ENCODE peak calls at places on chromosomes 12 and 14, in six cellular contexts. One of them, this sample, is unnamed.

GRCh38 chr12:106681210-106681609 is 93.3 kb upstream of the RIC8B start:
- DNase-seq in NCI-H1436 treated with DMSO at 0.1 percent for 48 hours: no peak
- DNase-seq in uterus: no peak
- DNase-seq in ACHN: no peak
- DNase-seq in A549: no peak
- DNase-seq in stimulated activated CD4-positive, alpha-beta T cell treated with anti-CD3 and anti-CD28 coated beads, Interleukin-12 subunit alpha, Interleukin-12 subunit beta, amount 100 ng/mL, for 4 hours: no peak
- DNase-seq in this sample: no peak

GRCh38 chr14:64937821-64938193 is 4.7 kb downstream of the GPX2 start:
- DNase-seq in stimulated activated CD4-positive, alpha-beta T cell treated with anti-CD3 and anti-CD28 coated beads, Interleukin-12 subunit alpha, Interleukin-12 subunit beta, amount 100 ng/mL, for 4 hours: no peak
- DNase-seq in A549: peak
- DNase-seq in uterus: no peak
- DNase-seq in ACHN: peak
- DNase-seq in NCI-H1436 treated with DMSO at 0.1 percent for 48 hours: no peak
- DNase-seq in this sample: peak

GRCh38 chr14:75650253-75651058 is 10.2 kb downstream of the ERG28 start:
- DNase-seq in stimulated activated CD4-positive, alpha-beta T cell treated with anti-CD3 and anti-CD28 coated beads, Interleukin-12 subunit alpha, Interleukin-12 subunit beta, amount 100 ng/mL, for 4 hours: no peak
- DNase-seq in NCI-H1436 treated with DMSO at 0.1 percent for 48 hours: no peak
- DNase-seq in A549: no peak
- DNase-seq in ACHN: no peak
- DNase-seq in uterus: no peak
- DNase-seq in this sample: no peak

GRCh38 chr14:105168496-105168978 is at the start of gene JAG2:
- DNase-seq in NCI-H1436 treated with DMSO at 0.1 percent for 48 hours: no peak
- DNase-seq in A549: peak
- DNase-seq in ACHN: peak
- DNase-seq in uterus: no peak
- DNase-seq in stimulated activated CD4-positive, alpha-beta T cell treated with anti-CD3 and anti-CD28 coated beads, Interleukin-12 subunit alpha, Interleukin-12 subunit beta, amount 100 ng/mL, for 4 hours: peak
- DNase-seq in this sample: peak

GRCh38 chr14:100574642-100575031 is 12.6 kb downstream of the BEGAIN start:
- DNase-seq in ACHN: no peak
- DNase-seq in NCI-H1436 treated with DMSO at 0.1 percent for 48 hours: no peak
- DNase-seq in A549: no peak
- DNase-seq in uterus: no peak
- DNase-seq in stimulated activated CD4-positive, alpha-beta T cell treated with anti-CD3 and anti-CD28 coated beads, Interleukin-12 subunit alpha, Interleukin-12 subunit beta, amount 100 ng/mL, for 4 hours: no peak
- DNase-seq in this sample: no peak

GRCh38 chr14:103710771-103711392 is 4.4 kb downstream of the XRCC3 start:
- DNase-seq in uterus: no peak
- DNase-seq in NCI-H1436 treated with DMSO at 0.1 percent for 48 hours: no peak
- DNase-seq in ACHN: no peak
- DNase-seq in A549: no peak
- DNase-seq in stimulated activated CD4-positive, alpha-beta T cell treated with anti-CD3 and anti-CD28 coated beads, Interleukin-12 subunit alpha, Interleukin-12 subunit beta, amount 100 ng/mL, for 4 hours: no peak
- DNase-seq in this sample: no peak

GRCh38 chr12:121181181-121181580 is 28.7 kb upstream of the P2RX4 start:
- DNase-seq in ACHN: no peak
- DNase-seq in A549: no peak
- DNase-seq in NCI-H1436 treated with DMSO at 0.1 percent for 48 hours: no peak
- DNase-seq in uterus: no peak
- DNase-seq in stimulated activated CD4-positive, alpha-beta T cell treated with anti-CD3 and anti-CD28 coated beads, Interleukin-12 subunit alpha, Interleukin-12 subunit beta, amount 100 ng/mL, for 4 hours: no peak
- DNase-seq in this sample: peak

GRCh38 chr12:77161944-77162343 is 96.6 kb upstream of the E2F7 start:
- DNase-seq in A549: no peak
- DNase-seq in ACHN: no peak
- DNase-seq in uterus: no peak
- DNase-seq in stimulated activated CD4-positive, alpha-beta T cell treated with anti-CD3 and anti-CD28 coated beads, Interleukin-12 subunit alpha, Interleukin-12 subunit beta, amount 100 ng/mL, for 4 hours: no peak
- DNase-seq in NCI-H1436 treated with DMSO at 0.1 percent for 48 hours: no peak
- DNase-seq in this sample: no peak

GRCh38 chr12:104506691-104507401 is 50.1 kb downstream of the CHST11 start:
- DNase-seq in ACHN: no peak
- DNase-seq in NCI-H1436 treated with DMSO at 0.1 percent for 48 hours: no peak
- DNase-seq in A549: no peak
- DNase-seq in uterus: no peak
- DNase-seq in stimulated activated CD4-positive, alpha-beta T cell treated with anti-CD3 and anti-CD28 coated beads, Interleukin-12 subunit alpha, Interleukin-12 subunit beta, amount 100 ng/mL, for 4 hours: no peak
- DNase-seq in this sample: no peak

GRCh38 chr12:22728989-22729388 is 104.0 kb downstream of the ETNK1 start:
- DNase-seq in ACHN: peak
- DNase-seq in A549: no peak
- DNase-seq in uterus: no peak
- DNase-seq in stimulated activated CD4-positive, alpha-beta T cell treated with anti-CD3 and anti-CD28 coated beads, Interleukin-12 subunit alpha, Interleukin-12 subunit beta, amount 100 ng/mL, for 4 hours: no peak
- DNase-seq in NCI-H1436 treated with DMSO at 0.1 percent for 48 hours: no peak
- DNase-seq in this sample: no peak

GRCh38 chr14:94346841-94347240 is 23.7 kb upstream of the SERPINA6 start:
- DNase-seq in A549: no peak
- DNase-seq in NCI-H1436 treated with DMSO at 0.1 percent for 48 hours: no peak
- DNase-seq in ACHN: peak
- DNase-seq in stimulated activated CD4-positive, alpha-beta T cell treated with anti-CD3 and anti-CD28 coated beads, Interleukin-12 subunit alpha, Interleukin-12 subunit beta, amount 100 ng/mL, for 4 hours: no peak
- DNase-seq in uterus: no peak
- DNase-seq in this sample: peak